ENCODE peak calls at places on chromosomes 6 and 20, in eight cellular contexts. One of them, this sample, is unnamed.

GRCh38 chr6:93787841-93788240 is 368.5 kb upstream of the EPHA7 start:
- DNase-seq in NCI-H345: no peak
- DNase-seq in Right ventricle myocardium superior: no peak
- DNase-seq in head of caudate nucleus: no peak
- DNase-seq in DMS153: no peak
- DNase-seq in EH: no peak
- DNase-seq in HuH-7: no peak
- DNase-seq in GF-D8: no peak
- DNase-seq in this sample: no peak

GRCh38 chr6:125867483-125867935 is 76.7 kb downstream of the NCOA7 start:
- DNase-seq in NCI-H345: peak
- DNase-seq in Right ventricle myocardium superior: no peak
- DNase-seq in head of caudate nucleus: no peak
- DNase-seq in DMS153: peak
- DNase-seq in EH: peak
- DNase-seq in HuH-7: peak
- DNase-seq in GF-D8: peak
- DNase-seq in this sample: peak

GRCh38 chr6:139577124-139577800 is 202.8 kb upstream of the CITED2 start:
- DNase-seq in NCI-H345: no peak
- DNase-seq in Right ventricle myocardium superior: no peak
- DNase-seq in head of caudate nucleus: no peak
- DNase-seq in DMS153: no peak
- DNase-seq in EH: peak
- DNase-seq in HuH-7: no peak
- DNase-seq in GF-D8: no peak
- DNase-seq in this sample: no peak

GRCh38 chr20:22808628-22809027 is 224.3 kb upstream of the FOXA2 start:
- DNase-seq in NCI-H345: no peak
- DNase-seq in Right ventricle myocardium superior: no peak
- DNase-seq in head of caudate nucleus: no peak
- DNase-seq in DMS153: no peak
- DNase-seq in EH: no peak
- DNase-seq in HuH-7: no peak
- DNase-seq in GF-D8: no peak
- DNase-seq in this sample: peak

GRCh38 chr20:16349518-16350295 is 223.5 kb downstream of the KIF16B start:
- DNase-seq in NCI-H345: no peak
- DNase-seq in Right ventricle myocardium superior: no peak
- DNase-seq in head of caudate nucleus: no peak
- DNase-seq in DMS153: no peak
- DNase-seq in EH: peak
- DNase-seq in HuH-7: no peak
- DNase-seq in GF-D8: no peak
- DNase-seq in this sample: no peak

GRCh38 chr6:35044771-35045275 is 96.3 kb downstream of the TCP11 start:
- DNase-seq in NCI-H345: peak
- DNase-seq in Right ventricle myocardium superior: no peak
- DNase-seq in head of caudate nucleus: no peak
- DNase-seq in DMS153: peak
- DNase-seq in EH: peak
- DNase-seq in HuH-7: no peak
- DNase-seq in GF-D8: peak
- DNase-seq in this sample: peak

GRCh38 chr20:50831605-50832004 is 36.7 kb downstream of the BCAS4 start:
- DNase-seq in NCI-H345: no peak
- DNase-seq in Right ventricle myocardium superior: no peak
- DNase-seq in head of caudate nucleus: peak
- DNase-seq in DMS153: no peak
- DNase-seq in EH: no peak
- DNase-seq in HuH-7: no peak
- DNase-seq in GF-D8: no peak
- DNase-seq in this sample: peak

GRCh38 chr6:87095056-87095527 is at the start of gene CGA:
- DNase-seq in NCI-H345: no peak
- DNase-seq in Right ventricle myocardium superior: no peak
- DNase-seq in head of caudate nucleus: no peak
- DNase-seq in DMS153: no peak
- DNase-seq in EH: no peak
- DNase-seq in HuH-7: no peak
- DNase-seq in GF-D8: no peak
- DNase-seq in this sample: no peak

GRCh38 chr20:8527998-8528397 is 395.9 kb downstream of the PLCB1 start:
- DNase-seq in NCI-H345: no peak
- DNase-seq in Right ventricle myocardium superior: no peak
- DNase-seq in head of caudate nucleus: no peak
- DNase-seq in DMS153: no peak
- DNase-seq in EH: peak
- DNase-seq in HuH-7: no peak
- DNase-seq in GF-D8: peak
- DNase-seq in this sample: no peak

GRCh38 chr6:38004908-38005307 is 185.4 kb downstream of the ZFAND3 start:
- DNase-seq in NCI-H345: no peak
- DNase-seq in Right ventricle myocardium superior: no peak
- DNase-seq in head of caudate nucleus: no peak
- DNase-seq in DMS153: no peak
- DNase-seq in EH: no peak
- DNase-seq in HuH-7: no peak
- DNase-seq in GF-D8: no peak
- DNase-seq in this sample: no peak

GRCh38 chr6:151239603-151240035 is at the start of gene AKAP12:
- DNase-seq in NCI-H345: no peak
- DNase-seq in Right ventricle myocardium superior: peak
- DNase-seq in head of caudate nucleus: peak
- DNase-seq in DMS153: no peak
- DNase-seq in EH: peak
- DNase-seq in HuH-7: no peak
- DNase-seq in GF-D8: no peak
- DNase-seq in this sample: no peak

GRCh38 chr20:58636983-58637421 is 14.1 kb upstream of the STX16 start:
- DNase-seq in NCI-H345: no peak
- DNase-seq in Right ventricle myocardium superior: no peak
- DNase-seq in head of caudate nucleus: no peak
- DNase-seq in DMS153: no peak
- DNase-seq in EH: no peak
- DNase-seq in HuH-7: no peak
- DNase-seq in GF-D8: no peak
- DNase-seq in this sample: peak

GRCh38 chr6:53347921-53348435 is 772 bp downstream of the ELOVL5 start:
- DNase-seq in NCI-H345: peak
- DNase-seq in Right ventricle myocardium superior: peak
- DNase-seq in head of caudate nucleus: peak
- DNase-seq in DMS153: peak
- DNase-seq in EH: peak
- DNase-seq in HuH-7: peak
- DNase-seq in GF-D8: no peak
- DNase-seq in this sample: peak

GRCh38 chr20:4545526-4545925 is 176.2 kb upstream of the PRND start:
- DNase-seq in NCI-H345: no peak
- DNase-seq in Right ventricle myocardium superior: no peak
- DNase-seq in head of caudate nucleus: no peak
- DNase-seq in DMS153: no peak
- DNase-seq in EH: peak
- DNase-seq in HuH-7: no peak
- DNase-seq in GF-D8: no peak
- DNase-seq in this sample: no peak

GRCh38 chr6:1485678-1486077 is 96.3 kb downstream of the FOXF2 start:
- DNase-seq in NCI-H345: no peak
- DNase-seq in Right ventricle myocardium superior: no peak
- DNase-seq in head of caudate nucleus: no peak
- DNase-seq in DMS153: no peak
- DNase-seq in EH: peak
- DNase-seq in HuH-7: no peak
- DNase-seq in GF-D8: no peak
- DNase-seq in this sample: no peak

GRCh38 chr6:104987218-104987617 is 30.3 kb downstream of the LIN28B start:
- DNase-seq in NCI-H345: no peak
- DNase-seq in Right ventricle myocardium superior: no peak
- DNase-seq in head of caudate nucleus: no peak
- DNase-seq in DMS153: no peak
- DNase-seq in EH: no peak
- DNase-seq in HuH-7: no peak
- DNase-seq in GF-D8: no peak
- DNase-seq in this sample: no peak

GRCh38 chr6:113584767-113585166 is 272.4 kb upstream of the MARCKS start:
- DNase-seq in NCI-H345: no peak
- DNase-seq in Right ventricle myocardium superior: no peak
- DNase-seq in head of caudate nucleus: no peak
- DNase-seq in DMS153: peak
- DNase-seq in EH: no peak
- DNase-seq in HuH-7: no peak
- DNase-seq in GF-D8: no peak
- DNase-seq in this sample: no peak

GRCh38 chr6:15322781-15323536 is 77.1 kb downstream of the JARID2 start:
- DNase-seq in NCI-H345: no peak
- DNase-seq in Right ventricle myocardium superior: no peak
- DNase-seq in head of caudate nucleus: no peak
- DNase-seq in DMS153: no peak
- DNase-seq in EH: peak
- DNase-seq in HuH-7: no peak
- DNase-seq in GF-D8: no peak
- DNase-seq in this sample: peak

GRCh38 chr6:149077208-149077607 is 240.3 kb upstream of the TAB2 start:
- DNase-seq in NCI-H345: no peak
- DNase-seq in Right ventricle myocardium superior: no peak
- DNase-seq in head of caudate nucleus: no peak
- DNase-seq in DMS153: no peak
- DNase-seq in EH: peak
- DNase-seq in HuH-7: no peak
- DNase-seq in GF-D8: no peak
- DNase-seq in this sample: no peak

GRCh38 chr6:137853569-137854213 is 13.4 kb upstream of the TNFAIP3 start:
- DNase-seq in NCI-H345: no peak
- DNase-seq in Right ventricle myocardium superior: no peak
- DNase-seq in head of caudate nucleus: no peak
- DNase-seq in DMS153: no peak
- DNase-seq in EH: peak
- DNase-seq in HuH-7: no peak
- DNase-seq in GF-D8: no peak
- DNase-seq in this sample: no peak

GRCh38 chr6:30885481-30885998 is 1.2 kb downstream of the DDR1 start:
- DNase-seq in NCI-H345: peak
- DNase-seq in Right ventricle myocardium superior: no peak
- DNase-seq in head of caudate nucleus: no peak
- DNase-seq in DMS153: peak
- DNase-seq in EH: peak
- DNase-seq in HuH-7: no peak
- DNase-seq in GF-D8: no peak
- DNase-seq in this sample: no peak

GRCh38 chr20:43691928-43692524 is 25.1 kb downstream of the MYBL2 start:
- DNase-seq in NCI-H345: peak
- DNase-seq in Right ventricle myocardium superior: peak
- DNase-seq in head of caudate nucleus: no peak
- DNase-seq in DMS153: no peak
- DNase-seq in EH: peak
- DNase-seq in HuH-7: peak
- DNase-seq in GF-D8: no peak
- DNase-seq in this sample: peak

GRCh38 chr6:43728586-43728985 is 41.0 kb upstream of the MRPS18A start:
- DNase-seq in NCI-H345: no peak
- DNase-seq in Right ventricle myocardium superior: no peak
- DNase-seq in head of caudate nucleus: no peak
- DNase-seq in DMS153: no peak
- DNase-seq in EH: no peak
- DNase-seq in HuH-7: no peak
- DNase-seq in GF-D8: no peak
- DNase-seq in this sample: peak

GRCh38 chr20:37406010-37406998 is 60.4 kb downstream of the SRC start:
- DNase-seq in NCI-H345: peak
- DNase-seq in Right ventricle myocardium superior: peak
- DNase-seq in head of caudate nucleus: peak
- DNase-seq in DMS153: no peak
- DNase-seq in EH: peak
- DNase-seq in HuH-7: peak
- DNase-seq in GF-D8: peak
- DNase-seq in this sample: peak

GRCh38 chr6:15855311-15855710 is 192.5 kb upstream of the DTNBP1 start:
- DNase-seq in NCI-H345: no peak
- DNase-seq in Right ventricle myocardium superior: no peak
- DNase-seq in head of caudate nucleus: no peak
- DNase-seq in DMS153: no peak
- DNase-seq in EH: no peak
- DNase-seq in HuH-7: no peak
- DNase-seq in GF-D8: no peak
- DNase-seq in this sample: peak

GRCh38 chr6:129429953-129430352 is 280.0 kb downstream of the ARHGAP18 start:
- DNase-seq in NCI-H345: no peak
- DNase-seq in Right ventricle myocardium superior: no peak
- DNase-seq in head of caudate nucleus: no peak
- DNase-seq in DMS153: no peak
- DNase-seq in EH: no peak
- DNase-seq in HuH-7: no peak
- DNase-seq in GF-D8: no peak
- DNase-seq in this sample: no peak

GRCh38 chr6:53112404-53112803 is 36.2 kb downstream of the GCM1 start:
- DNase-seq in NCI-H345: peak
- DNase-seq in Right ventricle myocardium superior: no peak
- DNase-seq in head of caudate nucleus: no peak
- DNase-seq in DMS153: peak
- DNase-seq in EH: no peak
- DNase-seq in HuH-7: peak
- DNase-seq in GF-D8: no peak
- DNase-seq in this sample: no peak

GRCh38 chr20:62492711-62493110 is 16.9 kb upstream of the GATA5 start:
- DNase-seq in NCI-H345: no peak
- DNase-seq in Right ventricle myocardium superior: no peak
- DNase-seq in head of caudate nucleus: no peak
- DNase-seq in DMS153: no peak
- DNase-seq in EH: no peak
- DNase-seq in HuH-7: no peak
- DNase-seq in GF-D8: no peak
- DNase-seq in this sample: no peak

GRCh38 chr6:109978174-109979032 is at the start of gene GPR6:
- DNase-seq in NCI-H345: peak
- DNase-seq in Right ventricle myocardium superior: peak
- DNase-seq in head of caudate nucleus: peak
- DNase-seq in DMS153: peak
- DNase-seq in EH: peak
- DNase-seq in HuH-7: peak
- DNase-seq in GF-D8: no peak
- DNase-seq in this sample: peak

GRCh38 chr6:147204060-147204785 is at the start of gene STXBP5:
- DNase-seq in NCI-H345: peak
- DNase-seq in Right ventricle myocardium superior: peak
- DNase-seq in head of caudate nucleus: peak
- DNase-seq in DMS153: peak
- DNase-seq in EH: peak
- DNase-seq in HuH-7: peak
- DNase-seq in GF-D8: peak
- DNase-seq in this sample: peak

GRCh38 chr6:130970839-130971410 is 92.1 kb downstream of the EPB41L2 start:
- DNase-seq in NCI-H345: no peak
- DNase-seq in Right ventricle myocardium superior: no peak
- DNase-seq in head of caudate nucleus: no peak
- DNase-seq in DMS153: no peak
- DNase-seq in EH: peak
- DNase-seq in HuH-7: no peak
- DNase-seq in GF-D8: no peak
- DNase-seq in this sample: no peak

GRCh38 chr6:10852281-10852965 is 14.1 kb upstream of the MAK start:
- DNase-seq in NCI-H345: no peak
- DNase-seq in Right ventricle myocardium superior: no peak
- DNase-seq in head of caudate nucleus: no peak
- DNase-seq in DMS153: no peak
- DNase-seq in EH: no peak
- DNase-seq in HuH-7: no peak
- DNase-seq in GF-D8: no peak
- DNase-seq in this sample: no peak

GRCh38 chr20:22512911-22513489 is 71.4 kb downstream of the FOXA2 start:
- DNase-seq in NCI-H345: no peak
- DNase-seq in Right ventricle myocardium superior: no peak
- DNase-seq in head of caudate nucleus: no peak
- DNase-seq in DMS153: no peak
- DNase-seq in EH: no peak
- DNase-seq in HuH-7: no peak
- DNase-seq in GF-D8: no peak
- DNase-seq in this sample: no peak

GRCh38 chr6:20916081-20916480 is 381.8 kb downstream of the CDKAL1 start:
- DNase-seq in NCI-H345: no peak
- DNase-seq in Right ventricle myocardium superior: no peak
- DNase-seq in head of caudate nucleus: no peak
- DNase-seq in DMS153: no peak
- DNase-seq in EH: peak
- DNase-seq in HuH-7: no peak
- DNase-seq in GF-D8: no peak
- DNase-seq in this sample: no peak

This sample was measured in endodermal cell.